ENCODE peak calls at places on chromosome 6, in four cellular contexts. F, R, Z and C are unnamed samples.
A peak's percentile ranks its signal among the peaks of the same experiment; 100 is the strongest.

GRCh38 chr6:32148722-32149576 is 2.8 kb downstream of the PRRT1 start:
- DNase-seq in F (peak; percentile 61), R (no peak), Z (peak; percentile 27), C (no peak)

GRCh38 chr6:54282186-54282585 is 26.1 kb upstream of the TINAG start:
- DNase-seq in F (no peak), R (no peak), Z (no peak), C (no peak)

GRCh38 chr6:30814137-30815084 is 69.9 kb upstream of the DDR1 start:
- DNase-seq in F (no peak), R (peak; percentile 49), Z (no peak), C (peak; percentile 16)

GRCh38 chr6:45415315-45415714 is 37.6 kb upstream of the SUPT3H start:
- DNase-seq in F (no peak), R (no peak), Z (no peak), C (no peak)

GRCh38 chr6:24855389-24856245 is 56.9 kb upstream of the ARMH2 start:
- DNase-seq in F (peak; percentile 27), R (peak; percentile 59), Z (peak; percentile 60), C (no peak)

GRCh38 chr6:67933278-67933677 is 701.8 kb upstream of the ADGRB3 start:
- DNase-seq in F (no peak), R (no peak), Z (no peak), C (no peak)

GRCh38 chr6:170510631-170511030 is 42.5 kb downstream of the PSMB1 start:
- DNase-seq in F (no peak), R (no peak), Z (no peak), C (no peak)

GRCh38 chr6:27176096-27176495 is 71.4 kb upstream of the PRSS16 start:
- DNase-seq in F (no peak), R (no peak), Z (no peak), C (no peak)

GRCh38 chr6:656460-657252 is at the start of gene HUS1B:
- DNase-seq in F (no peak), R (no peak), Z (no peak), C (no peak)

GRCh38 chr6:30511147-30511546 is 21.8 kb downstream of the HLA-E start:
- DNase-seq in F (no peak), R (no peak), Z (no peak), C (no peak)

GRCh38 chr6:18327621-18328548 is 59.3 kb upstream of the RNF144B start:
- DNase-seq in F (no peak), R (no peak), Z (peak; percentile 59), C (no peak)

GRCh38 chr6:131745476-131745875 is 34.7 kb upstream of the CTAGE9 start:
- DNase-seq in F (no peak), R (no peak), Z (no peak), C (no peak)

GRCh38 chr6:7910654-7911344 is at the start of gene TXNDC5:
- DNase-seq in F (peak; percentile 84), R (peak; percentile 64), Z (peak; percentile 72), C (no peak)
- H3K4me1 ChIP-seq in F (peaks cover 11% of the 10 kb centered on the region), R (peaks cover 12% of the 10 kb centered on the region), Z (no peaks in the 10 kb centered on the region), C (peaks cover 15% of the 10 kb centered on the region)

GRCh38 chr6:42281016-42281533 is 63.4 kb upstream of the MRPS10 start:
- DNase-seq in F (no peak), R (no peak), Z (no peak), C (no peak)
- H3K4me1 ChIP-seq in F (peaks cover 6% of the 10 kb centered on the region), R (peaks cover 26% of the 10 kb centered on the region), Z (peaks cover 9% of the 10 kb centered on the region), C (peaks cover 10% of the 10 kb centered on the region)

GRCh38 chr6:14117158-14118090 is at the start of gene CD83:
- DNase-seq in F (peak; percentile 73), R (peak; percentile 56), Z (peak; percentile 80), C (no peak)

GRCh38 chr6:14119764-14120163 is 2.2 kb downstream of the CD83 start:
- DNase-seq in F (no peak), R (no peak), Z (no peak), C (no peak)

GRCh38 chr6:14120556-14120955 is 3.0 kb downstream of the CD83 start:
- DNase-seq in F (no peak), R (no peak), Z (no peak), C (no peak)

GRCh38 chr6:14118444-14118843 is 872 bp downstream of the CD83 start:
- DNase-seq in F (no peak), R (no peak), Z (peak; percentile 32), C (no peak)

DNA sequence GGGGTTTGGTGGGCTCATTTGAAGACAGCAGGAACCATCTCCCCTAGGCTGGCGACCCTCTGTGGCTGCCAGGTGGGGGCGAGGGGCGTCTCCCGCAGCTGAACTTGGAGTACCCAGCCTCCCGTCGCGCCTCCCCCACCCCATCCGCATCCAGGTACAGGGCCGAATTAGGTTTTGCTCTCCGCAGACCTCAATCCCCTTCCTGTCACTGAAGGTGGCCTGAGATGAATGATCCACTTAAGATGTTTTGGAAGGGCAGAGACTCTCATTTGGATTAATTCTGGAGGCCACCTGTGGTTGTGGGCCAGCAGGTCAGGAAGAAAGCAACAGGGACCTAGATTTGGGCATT is 493 bp downstream of the CD83 start:
- DNase-seq in F (no peak), R (no peak), Z (no peak), C (no peak)
- H3K4me1 ChIP-seq in F (peaks cover 3% of the 10 kb centered on the region), R (no peaks in the 10 kb centered on the region), Z (no peaks in the 10 kb centered on the region), C (peaks cover 4% of the 10 kb centered on the region)

GRCh38 chr6:12335717-12336116 is 45.6 kb downstream of the EDN1 start:
- DNase-seq in F (no peak), R (no peak), Z (no peak), C (no peak)

GRCh38 chr6:12331951-12332749 is 42.0 kb downstream of the EDN1 start:
- DNase-seq in F (no peak), R (peak; percentile 54), Z (no peak), C (no peak)

GRCh38 chr6:12334524-12335130 is 44.5 kb downstream of the EDN1 start:
- DNase-seq in F (no peak), R (no peak), Z (no peak), C (no peak)

GRCh38 chr6:12336121-12336971 is 46.2 kb downstream of the EDN1 start:
- DNase-seq in F (no peak), R (no peak), Z (no peak), C (no peak)

GRCh38 chr6:12335131-12335527 is 45.0 kb downstream of the EDN1 start:
- DNase-seq in F (no peak), R (no peak), Z (no peak), C (no peak)
- H3K4me1 ChIP-seq in F (no peaks in the 10 kb centered on the region), R (peaks cover 70% of the 10 kb centered on the region), Z (no peaks in the 10 kb centered on the region), C (peaks cover 11% of the 10 kb centered on the region)

GRCh38 chr6:34055223-34055933 is 90.5 kb downstream of the GRM4 start:
- DNase-seq in F (peak; percentile 48), R (peak; percentile 64), Z (peak; percentile 60), C (no peak)

GRCh38 chr6:34052071-34052825 is 93.6 kb downstream of the GRM4 start:
- DNase-seq in F (no peak), R (no peak), Z (no peak), C (no peak)

GRCh38 chr6:34051339-34051919 is 94.5 kb downstream of the GRM4 start:
- DNase-seq in F (no peak), R (no peak), Z (no peak), C (no peak)

GRCh38 chr6:34052918-34053608 is 92.8 kb downstream of the GRM4 start:
- DNase-seq in F (no peak), R (no peak), Z (no peak), C (no peak)

DNA sequence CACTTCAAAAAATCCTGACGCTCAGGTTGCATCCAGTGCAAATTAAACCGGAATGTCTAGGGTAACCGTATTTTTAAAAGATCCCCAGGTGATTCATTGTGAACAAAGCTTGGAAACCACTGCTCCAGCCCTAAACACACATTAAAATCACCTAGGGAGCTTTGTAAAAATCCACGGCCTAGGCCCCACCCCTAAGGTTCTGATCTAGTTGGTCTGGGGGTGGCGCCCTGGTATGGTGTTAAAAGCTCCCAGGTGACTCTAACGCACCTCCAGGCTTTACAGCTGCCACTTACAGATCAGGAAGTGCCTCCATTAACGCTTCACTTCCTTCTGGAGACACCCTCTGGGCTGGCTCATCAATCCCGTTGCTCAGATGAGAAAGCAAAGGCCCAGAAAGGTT is 92.2 kb downstream of the GRM4 start:
- DNase-seq in F (no peak), R (no peak), Z (no peak), C (no peak)
- H3K4me1 ChIP-seq in F (no peaks in the 10 kb centered on the region), R (no peaks in the 10 kb centered on the region), Z (no peaks in the 10 kb centered on the region), C (peaks cover 6% of the 10 kb centered on the region)

DNA sequence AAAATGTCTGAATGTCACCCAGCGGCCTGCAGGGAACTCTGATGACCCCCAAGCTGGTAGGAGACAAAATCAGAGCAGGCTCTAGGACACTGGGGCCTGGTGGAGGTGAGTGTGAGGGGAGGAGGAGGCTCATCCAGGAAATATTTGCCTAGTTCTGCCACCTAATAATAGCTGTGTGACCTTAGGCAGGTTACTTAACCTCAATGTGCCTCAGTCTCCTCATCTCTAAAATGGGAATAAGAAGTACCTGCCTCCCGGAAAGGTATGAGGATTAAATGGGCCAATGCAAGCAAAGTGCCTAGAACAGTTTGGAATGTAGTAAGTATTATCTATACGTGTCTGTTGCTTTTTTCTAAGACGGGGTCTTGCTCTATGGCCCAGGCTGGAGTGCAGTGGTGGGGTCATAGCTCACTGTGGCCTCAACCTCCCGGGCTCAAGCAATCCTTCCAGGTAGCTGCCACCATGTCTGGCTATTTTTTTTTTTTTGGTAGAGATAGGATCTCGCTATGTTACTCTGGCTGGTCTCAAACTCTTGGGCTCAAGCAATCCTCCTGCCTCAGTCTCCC is 60.4 kb downstream of the RAB44 start:
- DNase-seq in F (no peak), R (no peak), Z (no peak), C (no peak)
- H3K4me1 ChIP-seq in F (peaks cover 13% of the 10 kb centered on the region), R (peaks cover 10% of the 10 kb centered on the region), Z (peaks cover 3% of the 10 kb centered on the region), C (no peaks in the 10 kb centered on the region)

DNA sequence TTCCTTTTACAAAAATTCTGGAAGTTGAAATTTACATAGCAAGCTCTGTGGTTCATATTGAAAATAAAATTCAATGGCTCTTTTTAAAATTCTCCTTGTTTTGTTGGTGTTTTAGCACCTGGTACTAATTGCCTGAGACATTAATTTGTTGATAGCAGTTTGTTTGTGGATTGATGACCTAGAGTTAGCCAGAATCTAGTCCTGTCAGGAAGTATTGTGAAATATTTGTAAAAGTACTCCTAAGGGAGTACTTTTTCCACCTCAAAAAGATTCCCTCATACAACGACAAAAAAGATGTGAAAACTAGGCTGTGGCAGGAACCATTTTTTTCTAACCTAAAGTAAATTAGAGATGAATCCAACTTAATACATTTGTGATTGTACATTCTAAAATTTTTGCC is 621.9 kb downstream of the BCKDHB start:
- DNase-seq in F (no peak), R (no peak), Z (no peak), C (no peak)
- H3K4me1 ChIP-seq in F (no peaks in the 10 kb centered on the region), R (no peaks in the 10 kb centered on the region), Z (no peaks in the 10 kb centered on the region), C (no peaks in the 10 kb centered on the region)